ENCODE peak calls at places on chromosome 10, in four cellular contexts. F is HepG2; W is sigmoid colon; X is CD8-positive, alpha-beta T cell. Q is an unnamed sample.

GRCh38 chr10:44911081-44911540 is at the start of gene TMEM72:
- DNase-seq in F (peak; percentile 66), W (no peak), X (no peak), Q (peak; percentile 78)

GRCh38 chr10:101139421-101139911 is 8.4 kb downstream of the TLX1 start:
- DNase-seq in F (peak; percentile 16), W (peak; percentile 47), X (no peak), Q (no peak)

GRCh38 chr10:114879541-114880158 is 58.1 kb downstream of the FHIP2A start:
- DNase-seq in F (peak; percentile 17), W (no peak), X (no peak), Q (peak; percentile 37)

GRCh38 chr10:20059084-20059835 is 243.0 kb downstream of the PLXDC2 start:
- DNase-seq in F (no peak), W (no peak), X (no peak), Q (no peak)

GRCh38 chr10:7285545-7286322 is 125.1 kb downstream of the SFMBT2 start:
- DNase-seq in F (no peak), W (no peak), X (no peak), Q (no peak)

GRCh38 chr10:31999261-31999660 is 57.0 kb downstream of the KIF5B start:
- DNase-seq in F (no peak), W (no peak), X (no peak), Q (no peak)

GRCh38 chr10:93073539-93074136 is at the start of gene CYP26A1:
- DNase-seq in F (no peak), W (no peak), X (no peak), Q (peak; percentile 57)

GRCh38 chr10:17643339-17643754 is 604 bp upstream of the STAM start:
- DNase-seq in F (peak; percentile 67), W (peak; percentile 80), X (no peak), Q (peak; percentile 80)

GRCh38 chr10:100978896-100979185 is 8.5 kb downstream of the MRPL43 start:
- DNase-seq in F (no peak), W (peak; percentile 36), X (no peak), Q (peak; percentile 8)

GRCh38 chr10:102408728-102409603 is 9.6 kb downstream of the PSD start:
- DNase-seq in F (no peak), W (peak; percentile 95), X (peak; percentile 79), Q (no peak)

GRCh38 chr10:129765664-129766550 is 198.2 kb downstream of the EBF3 start:
- DNase-seq in F (no peak), W (peak; percentile 50), X (peak; percentile 38), Q (no peak)

GRCh38 chr10:77715536-77715935 is 77.9 kb upstream of the KCNMA1 start:
- DNase-seq in F (no peak), W (no peak), X (no peak), Q (no peak)

GRCh38 chr10:4280481-4281206 is 495.6 kb upstream of the KLF6 start:
- DNase-seq in F (no peak), W (no peak), X (no peak), Q (no peak)

DNA sequence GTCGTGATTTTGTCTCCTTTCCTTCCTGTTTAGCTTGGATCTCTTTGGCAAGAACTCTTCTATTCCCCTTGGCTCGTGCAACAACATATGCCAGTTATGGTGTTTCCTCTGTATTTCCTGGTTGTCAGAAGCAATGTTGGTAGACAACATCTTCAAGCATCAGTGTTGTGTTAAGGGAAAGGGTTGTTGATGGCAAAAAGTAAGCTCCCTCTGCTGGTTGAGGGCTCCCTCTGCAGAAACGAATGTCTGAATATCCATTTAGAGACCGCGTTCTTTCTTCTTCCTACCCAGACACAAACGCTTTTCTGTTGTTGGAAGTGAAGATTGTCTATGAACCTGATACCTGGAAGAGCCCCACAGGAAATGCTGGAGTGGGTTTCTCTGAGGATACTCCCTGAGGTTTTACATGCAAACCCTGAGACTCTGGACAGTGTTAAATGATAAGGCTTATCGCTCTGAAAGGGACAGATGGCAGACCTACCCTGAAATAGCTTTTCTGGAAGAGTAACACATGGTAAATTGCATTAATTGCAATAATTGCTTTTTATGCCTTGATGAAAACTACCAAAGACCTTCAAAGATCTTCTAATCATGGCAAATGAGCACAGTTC is 23.6 kb upstream of the C1QL3 start:
- DNase-seq in F (peak; percentile 13), W (no peak), X (no peak), Q (peak; percentile 45)
- TF ChIP-seq CTCF in F (peak; percentile 66), W (no peak), X (no peak), Q (peak; percentile 56)

GRCh38 chr10:103648951-103649532 is 155.5 kb downstream of the NEURL1 start:
- DNase-seq in F (no peak), W (peak; percentile 78), X (no peak), Q (no peak)

GRCh38 chr10:103652599-103653281 is 159.2 kb downstream of the NEURL1 start:
- DNase-seq in F (peak; percentile 40), W (no peak), X (no peak), Q (no peak)

GRCh38 chr10:103648231-103648950 is 154.9 kb downstream of the NEURL1 start:
- DNase-seq in F (no peak), W (no peak), X (no peak), Q (peak; percentile 16)

GRCh38 chr10:103651783-103652476 is 158.4 kb downstream of the NEURL1 start:
- DNase-seq in F (peak; percentile 58), W (no peak), X (no peak), Q (no peak)

DNA sequence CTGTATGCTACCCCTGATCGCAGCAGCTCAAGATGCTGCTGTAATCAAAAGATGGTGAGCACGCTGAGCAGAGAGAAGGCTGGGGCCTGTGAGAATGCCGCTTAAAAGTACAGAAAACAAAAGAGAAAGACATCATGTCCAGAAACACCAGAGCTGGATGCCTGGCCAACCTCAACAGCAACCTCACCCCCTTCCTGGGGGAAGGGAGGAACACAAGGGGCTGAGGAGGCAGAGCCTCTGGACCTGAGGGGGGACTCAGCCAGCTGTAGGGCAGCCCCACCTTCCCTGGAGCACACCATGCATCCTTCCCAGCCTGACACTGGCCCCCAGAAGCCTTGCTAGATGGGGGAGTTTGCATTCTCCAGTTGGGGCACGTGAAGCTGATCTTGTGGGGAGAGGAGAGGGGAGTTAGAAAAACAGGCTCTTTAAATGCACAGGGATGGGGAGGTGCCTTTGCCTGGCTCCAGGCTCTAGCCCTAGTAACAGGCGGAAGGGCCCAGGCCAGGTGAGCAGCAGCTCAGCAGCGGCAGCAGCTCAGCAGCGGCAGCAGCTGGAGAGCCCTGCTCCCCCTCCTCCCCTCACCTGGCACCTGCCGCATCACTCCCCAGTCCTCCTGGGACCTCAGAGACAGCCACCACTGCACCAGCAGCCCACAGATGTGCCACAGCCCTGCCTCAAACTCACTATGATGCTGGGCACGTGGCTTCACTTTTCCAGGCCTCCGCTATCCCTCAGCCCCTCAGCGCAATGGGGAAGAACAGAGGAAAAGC is 156.3 kb downstream of the NEURL1 start:
- DNase-seq in F (no peak), W (no peak), X (no peak), Q (no peak)
- H3K4me1 ChIP-seq in F (peaks cover 70% of the 10 kb centered on the region), W (peaks cover 84% of the 10 kb centered on the region), X (no peaks in the 10 kb centered on the region), Q (peaks cover 43% of the 10 kb centered on the region)

GRCh38 chr10:71285180-71285545 is 33.9 kb upstream of the SLC29A3 start:
- DNase-seq in F (peak; percentile 28), W (no peak), X (no peak), Q (peak; percentile 80)
- TF ChIP-seq CTCF in F (peak; percentile 88), W (peak; percentile 69), X (peak; percentile 53), Q (peak; percentile 97)

GRCh38 chr10:71455035-71455434 is 58.3 kb downstream of the CDH23 start:
- DNase-seq in F (no peak), W (no peak), X (no peak), Q (no peak)
- H3K4me1 ChIP-seq in F (no peaks in the 10 kb centered on the region), W (no peaks in the 10 kb centered on the region), X (no peaks in the 10 kb centered on the region), Q (no peaks in the 10 kb centered on the region)

GRCh38 chr10:27241640-27242472 is 1.3 kb upstream of the ACBD5 start:
- DNase-seq in F (peak; percentile 89), W (peak; percentile 96), X (peak; percentile 92), Q (peak; percentile 97)
- TF ChIP-seq CTCF in F (peak; percentile 43), W (peak; percentile 47), X (no peak), Q (peak; percentile 43)

GRCh38 chr10:14583252-14583651 is 191.4 kb downstream of the FAM107B start:
- DNase-seq in F (no peak), W (no peak), X (peak; percentile 83), Q (no peak)
- H3K4me1 ChIP-seq in F (peaks cover 83% of the 10 kb centered on the region), W (no peaks in the 10 kb centered on the region), X (peaks cover 94% of the 10 kb centered on the region), Q (peaks cover 86% of the 10 kb centered on the region)

Q was measured in Caco-2.